ENCODE peak calls at places on chromosomes 3 and 15, in ten cellular contexts. L is fibroblast of the aortic adventitia; A is right cardiac atrium; O is breast epithelium; F is renal cortical epithelial cell; Q is stimulated activated CD8-positive, alpha-beta memory T cell treated with anti-CD3 and anti-CD28 coated beads, Interleukin-2, amount 100 ng/mL, for 1 hour; W is stimulated activated CD4-positive, alpha-beta T cell treated with anti-CD3 and anti-CD28 coated beads, TNF-alpha, amount 100 ng/mL, for 1 hour; H is mesothelial cell of epicardium; X is fibroblast of lung; Z is thoracic aorta. D is an unnamed sample.

GRCh38 chr3:52086461-52086860 is 30.1 kb upstream of the DUSP7 start:
- DNase-seq in A (peak), W (no peak), H (no peak), O (no peak), Q (no peak), F (no peak), X (no peak), Z (no peak), L (no peak), D (no peak)

GRCh38 chr3:129592362-129593150 is 13.9 kb downstream of the PLXND1 start:
- DNase-seq in A (peak), Z (no peak), Q (no peak), H (peak), L (peak), F (no peak), W (no peak), X (peak), O (no peak), D (no peak)

GRCh38 chr15:69014454-69014853 is at the start of gene NOX5:
- DNase-seq in Z (no peak), A (no peak), X (no peak), O (no peak), H (no peak), L (no peak), F (peak), W (no peak), Q (no peak), D (no peak)

GRCh38 chr3:65174713-65175112 is 486.9 kb upstream of the ADAMTS9 start:
- DNase-seq in O (no peak), F (no peak), A (no peak), L (no peak), H (no peak), Q (no peak), Z (no peak), W (no peak), X (no peak), D (no peak)

GRCh38 chr3:134486577-134487041 is 752 bp downstream of the CEP63 start:
- DNase-seq in F (peak), A (no peak), L (peak), O (no peak), H (no peak), W (no peak), X (peak), Q (no peak), Z (no peak), D (no peak)

GRCh38 chr15:29457729-29458128 is 188.1 kb upstream of the NSMCE3 start:
- DNase-seq in X (no peak), H (no peak), W (no peak), Z (no peak), Q (no peak), O (no peak), A (no peak), F (no peak), L (peak), D (no peak)

GRCh38 chr15:62506217-62506805 is 341.2 kb upstream of the C2CD4B start:
- DNase-seq in H (no peak), W (no peak), F (peak), Z (no peak), X (peak), L (peak), Q (no peak), A (no peak), O (no peak), D (no peak)

GRCh38 chr3:39668420-39668819 is 141.0 kb upstream of the MYRIP start:
- DNase-seq in A (no peak), L (peak), H (no peak), O (no peak), Q (no peak), F (peak), Z (no peak), W (no peak), X (peak), D (no peak)

GRCh38 chr3:149999421-149999820 is 28.7 kb upstream of the PFN2 start:
- DNase-seq in L (no peak), F (no peak), Q (no peak), X (no peak), A (no peak), W (no peak), O (no peak), H (no peak), Z (no peak), D (no peak)

GRCh38 chr3:145942052-145942451 is 218.9 kb downstream of the PLOD2 start:
- DNase-seq in Q (no peak), F (peak), L (peak), O (no peak), W (no peak), Z (no peak), A (no peak), H (no peak), X (no peak), D (no peak)

GRCh38 chr3:100506355-100506754 is 13.9 kb downstream of the TMEM45A start:
- DNase-seq in A (no peak), H (no peak), O (no peak), F (no peak), Z (no peak), X (no peak), Q (no peak), L (peak), W (no peak), D (no peak)

GRCh38 chr15:80638553-80639167 is 56.5 kb upstream of the ABHD17C start:
- DNase-seq in Q (no peak), O (no peak), W (no peak), Z (no peak), A (no peak), F (no peak), L (no peak), X (no peak), H (no peak), D (no peak)

GRCh38 chr15:41564286-41564959 is 5.4 kb downstream of the TYRO3 start:
- DNase-seq in O (no peak), L (no peak), X (peak), H (peak), F (peak), W (no peak), A (no peak), Z (no peak), Q (no peak), D (no peak)

GRCh38 chr3:48997714-48998637 is 7.9 kb downstream of the P4HTM start:
- DNase-seq in X (no peak), Q (no peak), Z (no peak), W (no peak), L (no peak), O (no peak), F (no peak), H (no peak), A (no peak), D (no peak)

GRCh38 chr15:25635190-25635589 is 196.4 kb upstream of the UBE3A start:
- DNase-seq in L (no peak), Q (no peak), Z (no peak), W (no peak), H (no peak), A (no peak), O (no peak), X (no peak), F (no peak), D (no peak)

GRCh38 chr3:123687286-123687685 is 102.4 kb upstream of the HACD2 start:
- DNase-seq in O (no peak), Q (no peak), L (no peak), H (no peak), Z (no peak), F (peak), A (no peak), X (no peak), W (no peak), D (no peak)

GRCh38 chr3:144989756-144990155 is 1018.1 kb downstream of the DIPK2A start:
- DNase-seq in H (no peak), O (no peak), Z (no peak), L (peak), A (no peak), F (peak), Q (no peak), W (no peak), X (peak), D (no peak)

GRCh38 chr3:43689766-43690399 is 855 bp upstream of the ABHD5 start:
- DNase-seq in Z (no peak), O (no peak), W (no peak), Q (no peak), F (peak), L (no peak), A (no peak), H (no peak), X (no peak), D (no peak)

GRCh38 chr3:28267984-28268849 is 26.8 kb downstream of the CMC1 start:
- DNase-seq in Q (no peak), A (no peak), H (no peak), Z (no peak), L (peak), X (no peak), O (no peak), F (no peak), W (no peak), D (no peak)

GRCh38 chr15:65902373-65902772 is 33.1 kb downstream of the RAB11A start:
- DNase-seq in Z (no peak), L (peak), W (no peak), A (peak), X (no peak), O (no peak), F (peak), H (no peak), Q (no peak), D (no peak)

GRCh38 chr3:100590114-100590839 is 19.1 kb upstream of the ADGRG7 start:
- DNase-seq in L (peak), Z (no peak), A (peak), O (no peak), Q (no peak), X (peak), W (peak), F (peak), H (peak), D (peak)

GRCh38 chr15:98754283-98755022 is 106.1 kb downstream of the IGF1R start:
- DNase-seq in Q (no peak), W (no peak), A (no peak), X (peak), Z (no peak), H (no peak), L (peak), O (no peak), F (peak), D (no peak)

GRCh38 chr15:36403351-36403750 is 176.1 kb upstream of the CDIN1 start:
- DNase-seq in Z (no peak), L (no peak), A (no peak), F (no peak), O (no peak), H (no peak), X (no peak), Q (no peak), W (no peak), D (no peak)

GRCh38 chr15:82122754-82123400 is 77.1 kb upstream of the MEX3B start:
- DNase-seq in X (peak), Z (no peak), W (no peak), O (no peak), A (peak), F (peak), L (peak), Q (no peak), H (no peak), D (no peak)

GRCh38 chr3:72957303-72957702 is 39.3 kb upstream of the PPP4R2 start:
- DNase-seq in X (no peak), H (no peak), A (peak), W (no peak), Z (no peak), L (no peak), O (no peak), F (no peak), Q (no peak), D (no peak)

GRCh38 chr3:19931180-19931692 is 2.8 kb downstream of the EFHB start:
- DNase-seq in Q (no peak), W (no peak), X (no peak), A (no peak), H (no peak), F (no peak), O (no peak), Z (no peak), L (no peak), D (no peak)

D was measured in central memory CD8-positive, alpha-beta T cell.